ENCODE peak calls at places on chromosomes 4 and X, in seven cellular contexts. O, F, T, A, Y, U and D are unnamed samples.
A peak's percentile ranks its signal among the peaks of the same experiment; 100 is the strongest.

GRCh38 chr4:87654487-87655044 is 4.5 kb downstream of the DMP1 start:
- DNase-seq in O (no peak), F (no peak), T (no peak), A (no peak), Y (no peak), U (no peak), D (no peak)

GRCh38 chr4:141193516-141193915 is 27.2 kb upstream of the ZNF330 start:
- DNase-seq in O (no peak), F (no peak), T (no peak), A (no peak), Y (no peak), U (no peak), D (no peak)

GRCh38 chr4:109979932-109980717 is 67.4 kb downstream of the EGF start:
- DNase-seq in O (peak; percentile 24), F (no peak), T (no peak), A (peak; percentile 33), Y (no peak), U (no peak), D (no peak)

GRCh38 chrX:110944793-110945466 is 149.3 kb upstream of the CHRDL1 start:
- DNase-seq in O (peak; percentile 12), F (no peak), T (no peak), A (no peak), Y (no peak), U (peak; percentile 76), D (no peak)

GRCh38 chr4:75432683-75433082 is 81.5 kb downstream of the RCHY1 start:
- DNase-seq in O (no peak), F (no peak), T (no peak), A (peak; percentile 19), Y (no peak), U (peak; percentile 73), D (no peak)

GRCh38 chr4:89249716-89250361 is 57.8 kb downstream of the GPRIN3 start:
- DNase-seq in O (no peak), F (no peak), T (no peak), A (no peak), Y (no peak), U (no peak), D (no peak)

GRCh38 chrX:84712621-84713020 is 210.4 kb upstream of the HDX start:
- DNase-seq in O (no peak), F (no peak), T (no peak), A (no peak), Y (no peak), U (no peak), D (no peak)

GRCh38 chr4:113052379-113052951 is 3.0 kb downstream of the ANK2 start:
- DNase-seq in O (no peak), F (no peak), T (no peak), A (no peak), Y (no peak), U (no peak), D (no peak)

GRCh38 chr4:89000844-89001360 is 56.1 kb downstream of the FAM13A start:
- DNase-seq in O (peak; percentile 65), F (no peak), T (no peak), A (peak; percentile 63), Y (peak; percentile 57), U (no peak), D (no peak)

GRCh38 chr4:3832536-3833220 is 66.5 kb downstream of the ADRA2C start:
- DNase-seq in O (no peak), F (peak; percentile 60), T (no peak), A (no peak), Y (no peak), U (no peak), D (no peak)

GRCh38 chr4:89598602-89599001 is 238.4 kb downstream of the SNCA start:
- DNase-seq in O (no peak), F (no peak), T (no peak), A (peak; percentile 25), Y (no peak), U (no peak), D (no peak)

GRCh38 chr4:159016527-159017137 is 86.2 kb upstream of the RAPGEF2 start:
- DNase-seq in O (no peak), F (no peak), T (no peak), A (peak; percentile 28), Y (no peak), U (peak; percentile 88), D (no peak)

GRCh38 chr4:17721496-17722360 is 59.7 kb downstream of the FAM184B start:
- DNase-seq in O (no peak), F (no peak), T (no peak), A (no peak), Y (no peak), U (no peak), D (no peak)

GRCh38 chr4:87506974-87507701 is 22.0 kb downstream of the SPARCL1 start:
- DNase-seq in O (no peak), F (no peak), T (no peak), A (no peak), Y (no peak), U (no peak), D (no peak)

GRCh38 chrX:125757794-125758564 is 408.1 kb downstream of the DCAF12L2 start:
- DNase-seq in O (no peak), F (no peak), T (no peak), A (no peak), Y (no peak), U (no peak), D (no peak)

GRCh38 chr4:55866290-55866907 is 13.0 kb downstream of the EXOC1 start:
- DNase-seq in O (peak; percentile 80), F (no peak), T (no peak), A (peak; percentile 46), Y (no peak), U (no peak), D (no peak)

GRCh38 chr4:87734936-87735335 is 64.4 kb upstream of the IBSP start:
- DNase-seq in O (peak; percentile 33), F (no peak), T (no peak), A (no peak), Y (no peak), U (no peak), D (no peak)

GRCh38 chrX:352582-353314 is 34.0 kb downstream of the PPP2R3B start:
- DNase-seq in O (no peak), F (no peak), T (no peak), A (no peak), Y (no peak), U (no peak), D (no peak)

GRCh38 chr4:14566518-14566917 is 435.8 kb upstream of the CPEB2 start:
- DNase-seq in O (no peak), F (no peak), T (no peak), A (no peak), Y (no peak), U (no peak), D (no peak)

DNA sequence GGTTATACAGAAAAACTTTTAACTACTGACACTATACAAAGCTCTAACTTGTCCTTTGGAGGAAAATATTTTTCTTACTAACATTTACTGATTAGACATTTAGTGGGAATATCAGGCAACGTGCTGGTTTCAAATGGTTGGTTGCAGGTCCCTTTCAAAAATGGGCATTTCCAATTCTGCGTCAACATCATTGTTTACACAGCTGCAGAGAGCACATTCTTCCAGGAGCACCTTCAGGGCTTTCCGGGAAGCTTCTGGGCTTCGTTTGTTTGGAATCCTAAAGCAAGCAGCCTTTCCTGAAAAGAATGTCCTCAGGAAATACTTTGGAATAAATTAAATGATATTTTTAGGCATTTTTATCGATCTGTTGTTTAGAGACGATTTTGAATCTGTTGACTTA is 289.7 kb downstream of the TRIML1 start:
- DNase-seq in O (no peak), F (no peak), T (no peak), A (no peak), Y (no peak), U (no peak), D (no peak)
- H3K27ac ChIP-seq in O (no peak overlapping the region), F (no peak overlapping the region), T (no peak overlapping the region), A (no peak overlapping the region), Y (no peak overlapping the region), U (no peak overlapping the region), D (no peak overlapping the region)

GRCh38 chr4:5372198-5372597 is 320.9 kb downstream of the STK32B start:
- DNase-seq in O (no peak), F (no peak), T (no peak), A (no peak), Y (no peak), U (no peak), D (no peak)
- H3K27ac ChIP-seq in O (no peak overlapping the region), F (no peak overlapping the region), T (no peak overlapping the region), A (no peak overlapping the region), Y (no peak overlapping the region), U (no peak overlapping the region), D (no peak overlapping the region)

GRCh38 chrX:78129714-78130113 is 9.7 kb downstream of the TAF9B start:
- DNase-seq in O (no peak), F (no peak), T (no peak), A (no peak), Y (no peak), U (no peak), D (no peak)
- H3K27ac ChIP-seq in O (no peak overlapping the region), F (no peak overlapping the region), T (no peak overlapping the region), A (no peak overlapping the region), Y (no peak overlapping the region), U (no peak overlapping the region), D (no peak overlapping the region)

DNA sequence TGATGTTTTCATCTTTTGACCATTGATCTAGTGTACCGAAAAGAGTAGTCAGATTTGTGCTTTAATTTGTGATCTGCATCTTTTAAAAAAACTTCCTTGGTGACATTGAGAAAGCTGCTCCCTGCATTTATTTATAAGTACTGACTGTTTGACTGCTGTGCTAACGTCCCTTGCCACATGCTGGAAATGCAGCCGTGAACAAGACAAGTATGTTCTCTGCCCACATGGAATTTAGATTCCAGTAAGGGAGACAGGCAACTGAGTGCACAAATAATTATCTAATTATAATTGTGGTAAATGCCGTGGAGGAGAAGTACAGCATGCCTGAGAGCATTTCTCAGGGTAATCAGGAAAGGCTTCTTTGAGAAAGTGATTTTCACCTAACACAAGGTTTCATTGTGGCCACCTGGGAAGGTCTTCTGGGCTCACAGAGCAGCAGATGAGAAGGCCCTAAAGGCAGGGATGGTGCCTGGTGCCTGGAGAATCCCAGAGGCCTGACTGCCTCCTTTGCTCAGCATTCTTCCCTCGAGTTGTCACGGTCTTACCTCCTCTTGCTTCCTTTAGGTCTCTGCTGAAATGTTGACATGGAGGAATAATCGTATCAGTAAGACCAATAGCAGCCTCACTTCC is 55.8 kb downstream of the PTTG2 start:
- DNase-seq in O (no peak), F (no peak), T (no peak), A (no peak), Y (no peak), U (no peak), D (no peak)
- H3K27ac ChIP-seq in O (no peak overlapping the region), F (no peak overlapping the region), T (no peak overlapping the region), A (no peak overlapping the region), Y (peak overlapping the region; percentile 36), U (no peak overlapping the region), D (no peak overlapping the region)

DNA sequence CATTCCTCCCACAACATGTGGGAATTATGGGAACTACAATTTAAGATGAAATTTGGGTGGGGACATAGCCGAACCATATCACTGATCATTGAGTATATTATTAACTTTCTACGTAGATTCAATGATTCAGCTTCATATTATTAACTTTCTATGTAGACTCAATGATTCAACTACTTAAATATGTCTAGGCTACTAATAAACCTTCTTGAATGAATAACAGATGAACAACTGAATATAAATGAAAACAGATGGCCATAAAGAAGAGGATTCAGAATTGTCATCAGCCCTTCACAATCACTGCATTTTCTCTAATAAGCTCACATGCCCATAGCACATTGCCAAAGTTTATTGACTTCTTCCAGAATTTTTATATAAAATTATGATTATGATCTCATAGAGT is 57.0 kb downstream of the CEP44 start:
- DNase-seq in O (no peak), F (no peak), T (no peak), A (no peak), Y (no peak), U (no peak), D (no peak)
- H3K27ac ChIP-seq in O (no peak overlapping the region), F (no peak overlapping the region), T (no peak overlapping the region), A (no peak overlapping the region), Y (no peak overlapping the region), U (no peak overlapping the region), D (no peak overlapping the region)